ENCODE peak calls at places on chromosomes 1 and 21, in nine cellular contexts. X, W, E, D, B, M, A, Q and O are unnamed samples.

GRCh38 chr1:3658231-3658615 is 5.9 kb downstream of the TP73 start:
- DNase-seq in E (no peak), X (no peak), B (no peak), A (no peak), M (no peak), W (no peak), D (no peak), Q (no peak), O (no peak)

GRCh38 chr1:175207971-175208370 is 15.4 kb upstream of the KIAA0040 start:
- DNase-seq in X (no peak), Q (peak), A (no peak), B (no peak), W (no peak), M (no peak), E (no peak), D (no peak), O (no peak)

GRCh38 chr1:93080424-93080823 is 1.3 kb downstream of the MTF2 start:
- DNase-seq in E (peak), W (peak), X (peak), Q (peak), B (peak), M (no peak), A (no peak), D (no peak), O (no peak)

GRCh38 chr1:168057921-168058320 is 78.8 kb downstream of the GPR161 start:
- DNase-seq in W (no peak), X (no peak), M (no peak), D (no peak), E (no peak), A (no peak), Q (no peak), B (no peak), O (no peak)

GRCh38 chr1:168513656-168514404 is 30.0 kb downstream of the XCL2 start:
- DNase-seq in W (no peak), E (no peak), X (no peak), D (no peak), M (no peak), Q (no peak), B (no peak), A (no peak), O (no peak)

GRCh38 chr1:33507661-33508060 is 35.2 kb downstream of the ZSCAN20 start:
- DNase-seq in M (no peak), A (no peak), B (no peak), E (no peak), X (no peak), W (no peak), D (no peak), Q (no peak), O (no peak)

GRCh38 chr1:2172012-2172411 is 22.6 kb downstream of the FAAP20 start:
- DNase-seq in W (no peak), B (no peak), M (no peak), X (no peak), D (no peak), Q (no peak), A (no peak), E (no peak), O (no peak)

GRCh38 chr21:31744162-31744800 is 12.4 kb upstream of the SCAF4 start:
- DNase-seq in Q (no peak), B (no peak), X (no peak), M (no peak), D (no peak), W (no peak), A (no peak), E (no peak), O (no peak)

GRCh38 chr1:27868932-27869718 is 3.2 kb upstream of the THEMIS2 start:
- DNase-seq in D (no peak), B (no peak), E (no peak), M (peak), A (no peak), W (no peak), X (no peak), Q (no peak), O (no peak)

GRCh38 chr1:166952002-166952746 is 23.2 kb downstream of the ILDR2 start:
- DNase-seq in E (no peak), W (no peak), Q (no peak), A (no peak), M (no peak), B (no peak), D (no peak), X (peak), O (no peak)

GRCh38 chr1:226606311-226607267 is 58.0 kb downstream of the STUM start:
- DNase-seq in D (no peak), Q (no peak), B (no peak), M (no peak), X (no peak), A (no peak), E (no peak), W (no peak), O (no peak)

GRCh38 chr1:150695561-150695960 is 1.4 kb downstream of the GOLPH3L start:
- DNase-seq in M (no peak), D (no peak), A (no peak), W (no peak), E (no peak), X (no peak), B (no peak), Q (no peak), O (no peak)

GRCh38 chr1:194544012-194544411 is 1357.6 kb upstream of the B3GALT2 start:
- DNase-seq in X (no peak), A (no peak), M (no peak), D (no peak), Q (no peak), E (no peak), B (no peak), W (no peak), O (no peak)

GRCh38 chr1:7551442-7551841 is 219.7 kb upstream of the VAMP3 start:
- DNase-seq in W (no peak), D (no peak), X (no peak), B (no peak), Q (no peak), A (no peak), E (peak), M (no peak), O (no peak)

GRCh38 chr1:48177257-48177656 is 45.3 kb upstream of the SLC5A9 start:
- DNase-seq in E (no peak), W (no peak), B (no peak), A (no peak), Q (no peak), X (no peak), M (no peak), D (peak), O (no peak)

GRCh38 chr1:161482610-161483009 is 22.6 kb upstream of the FCGR2A start:
- DNase-seq in W (no peak), Q (no peak), E (no peak), A (no peak), X (no peak), D (no peak), M (no peak), B (no peak), O (no peak)

GRCh38 chr1:125086611-125087010 is 3901.8 kb downstream of the SRGAP2C start:
- DNase-seq in D (no peak), B (no peak), E (no peak), M (no peak), Q (no peak), X (no peak), W (no peak), A (no peak), O (no peak)

GRCh38 chr1:208254376-208254775 is 10.2 kb upstream of the PLXNA2 start:
- DNase-seq in X (no peak), E (no peak), M (no peak), D (no peak), W (no peak), B (no peak), Q (no peak), A (no peak), O (no peak)

GRCh38 chr1:37477946-37478345 is 3.6 kb downstream of the ZC3H12A start:
- DNase-seq in X (no peak), W (no peak), D (no peak), Q (no peak), M (no peak), E (no peak), B (no peak), A (no peak), O (no peak)